ENCODE peak calls at places on chromosome 1, in five cellular contexts. R is pancreas, H is bronchial epithelial cell, S is SJSA1, B is OCI-LY7. G is an unnamed sample.

GRCh38 chr1:47449702-47450552 is 12.1 kb downstream of the FOXD2 start:
- DNase-seq in R (peak), H (no peak), S (no peak), B (no peak), G (peak)

GRCh38 chr1:48007044-48007443 is 9.9 kb upstream of the TRABD2B start:
- DNase-seq in R (no peak), H (peak), S (peak), B (no peak), G (no peak)

GRCh38 chr1:52393174-52393573 is 11.0 kb downstream of the ORC1 start:
- DNase-seq in R (no peak), H (no peak), S (no peak), B (no peak), G (no peak)

GRCh38 chr1:227925582-227926198 is 22.0 kb downstream of the WNT9A start:
- DNase-seq in R (no peak), H (no peak), S (no peak), B (no peak), G (no peak)

GRCh38 chr1:85734961-85735360 is 26.7 kb upstream of the ZNHIT6 start:
- DNase-seq in R (no peak), H (no peak), S (no peak), B (no peak), G (no peak)

GRCh38 chr1:23591460-23592208 is 32.3 kb upstream of the ID3 start:
- DNase-seq in R (no peak), H (no peak), S (no peak), B (peak), G (no peak)

GRCh38 chr1:236692128-236692527 is 5.8 kb downstream of the ACTN2 start:
- DNase-seq in R (no peak), H (no peak), S (no peak), B (no peak), G (no peak)

GRCh38 chr1:220113136-220113695 is 19.3 kb downstream of the IARS2 start:
- DNase-seq in R (no peak), H (peak), S (no peak), B (peak), G (no peak)

GRCh38 chr1:213415686-213416380 is 364.8 kb downstream of the RPS6KC1 start:
- DNase-seq in R (no peak), H (no peak), S (no peak), B (no peak), G (no peak)

GRCh38 chr1:22862752-22863151 is 109.9 kb downstream of the LACTBL1 start:
- DNase-seq in R (no peak), H (no peak), S (no peak), B (no peak), G (no peak)

GRCh38 chr1:244964112-244964971 is 100.0 kb upstream of the HNRNPU start:
- DNase-seq in R (no peak), H (peak), S (peak), B (no peak), G (peak)

GRCh38 chr1:1990222-1990621 is 13.4 kb downstream of the CFAP74 start:
- DNase-seq in R (no peak), H (no peak), S (no peak), B (no peak), G (no peak)

GRCh38 chr1:63198921-63199530 is 123.3 kb upstream of the FOXD3 start:
- DNase-seq in R (no peak), H (no peak), S (no peak), B (no peak), G (no peak)
- H3K4me3 ChIP-seq in R (no peak), H (no peak), S (no peak), B (no peak), G (no peak)

DNA sequence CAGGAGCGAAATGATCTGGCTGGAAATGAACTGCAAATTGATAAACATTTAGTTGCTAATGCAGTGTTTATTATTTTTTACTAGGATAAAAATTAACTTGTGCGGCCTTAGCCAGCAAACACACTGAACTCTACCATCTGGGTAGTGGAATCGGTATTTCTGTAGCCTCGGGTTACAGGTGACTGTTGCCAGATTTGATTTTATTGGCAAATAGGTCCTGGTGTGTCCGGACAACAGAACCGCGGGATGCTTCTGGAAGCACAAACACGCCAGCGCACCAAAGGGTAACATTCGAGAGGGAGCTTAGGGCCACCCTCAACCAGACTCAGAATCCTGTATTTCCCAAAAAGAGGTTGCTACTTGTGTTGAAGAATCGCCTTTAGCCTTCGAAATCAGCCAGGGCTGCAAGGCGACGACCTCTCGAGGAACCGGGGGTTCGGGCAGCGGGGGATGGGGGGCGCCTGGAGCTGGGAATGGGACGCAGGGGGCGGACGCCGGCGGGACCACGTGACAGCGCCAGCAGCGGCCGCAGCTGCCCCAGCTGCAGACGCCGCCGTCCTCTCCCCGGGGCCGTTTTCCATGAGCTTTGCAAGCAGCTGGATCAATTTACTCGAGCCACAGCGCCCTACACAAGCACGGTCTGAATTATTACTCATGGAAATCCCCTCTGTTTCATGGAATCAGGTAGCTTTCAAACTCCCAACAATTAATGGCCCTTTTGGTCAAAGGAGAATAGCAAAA is 158.8 kb downstream of the TOMM20 start:
- DNase-seq in R (peak), H (peak), S (peak), B (no peak), G (no peak)
- H3K4me3 ChIP-seq in R (peak), H (peak), S (no peak), B (no peak), G (peak)

GRCh38 chr1:198258491-198258890 is 101.7 kb downstream of the NEK7 start:
- DNase-seq in R (no peak), H (peak), S (no peak), B (no peak), G (no peak)
- H3K4me3 ChIP-seq in R (no peak), H (no peak), S (no peak), B (no peak), G (no peak)

GRCh38 chr1:206668874-206669410 is 15.8 kb upstream of the MAPKAPK2 start:
- DNase-seq in R (no peak), H (no peak), S (no peak), B (no peak), G (no peak)

GRCh38 chr1:206672844-206673758 is 11.6 kb upstream of the MAPKAPK2 start:
- DNase-seq in R (no peak), H (no peak), S (no peak), B (peak), G (no peak)

GRCh38 chr1:206674236-206674635 is 10.5 kb upstream of the MAPKAPK2 start:
- DNase-seq in R (no peak), H (no peak), S (no peak), B (no peak), G (no peak)

GRCh38 chr1:206674745-206675175 is 9.9 kb upstream of the MAPKAPK2 start:
- DNase-seq in R (peak), H (peak), S (peak), B (no peak), G (peak)

DNA sequence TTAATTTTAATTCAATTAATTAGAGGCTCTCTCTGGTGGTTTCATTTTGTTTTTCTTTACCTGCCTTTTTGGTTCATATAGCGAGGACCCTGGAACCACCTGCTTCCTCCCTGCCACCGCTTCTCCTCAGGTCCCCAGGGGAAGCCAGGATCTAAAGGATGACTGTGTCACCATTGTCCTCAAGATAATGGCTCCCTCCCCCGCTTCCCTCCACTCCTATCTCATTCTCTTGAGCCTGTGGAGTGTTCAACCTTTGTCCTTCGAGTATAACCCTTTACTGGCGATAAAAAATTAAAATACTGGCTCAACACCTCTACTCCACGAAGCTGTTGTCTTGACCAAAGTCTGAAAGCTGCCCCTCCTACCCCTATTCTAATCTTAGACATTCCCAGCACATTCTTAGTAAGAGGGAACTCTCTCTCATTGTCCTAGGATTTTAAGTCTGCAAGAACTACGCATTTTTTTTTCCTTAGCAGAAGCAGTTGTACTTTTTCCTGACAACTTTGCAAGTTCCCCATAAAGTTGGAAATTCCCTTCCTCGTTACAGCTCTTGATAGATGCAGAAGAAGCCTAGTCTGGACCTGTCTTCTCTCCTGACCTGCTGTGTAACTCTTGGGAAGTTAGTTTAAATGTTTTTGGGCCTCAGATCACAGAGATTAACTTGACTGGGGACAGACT is 12.6 kb upstream of the MAPKAPK2 start:
- DNase-seq in R (no peak), H (no peak), S (no peak), B (no peak), G (peak)
- H3K4me3 ChIP-seq in R (no peak), H (no peak), S (no peak), B (no peak), G (no peak)

DNA sequence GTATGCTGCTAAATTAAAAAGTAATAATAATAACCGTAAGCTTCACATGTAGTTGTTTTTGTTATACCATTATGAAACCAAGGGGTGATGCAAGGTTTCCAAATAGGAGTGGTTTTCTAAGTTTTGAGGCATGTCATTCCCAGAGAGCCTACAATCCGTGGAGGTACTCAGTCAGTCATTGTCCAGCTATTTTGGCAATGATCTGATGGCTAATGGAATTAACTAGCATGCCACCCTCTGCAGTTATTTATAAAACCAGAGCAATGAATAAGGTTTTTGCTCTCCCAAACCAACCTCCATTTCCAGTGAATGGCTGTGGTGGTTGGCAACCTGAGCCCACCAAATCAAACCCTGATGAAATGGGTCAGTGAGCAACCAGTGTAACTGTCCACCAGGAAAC is 106.4 kb downstream of the TBX15 start:
- DNase-seq in R (no peak), H (no peak), S (no peak), B (no peak), G (no peak)
- H3K4me3 ChIP-seq in R (no peak), H (no peak), S (no peak), B (no peak), G (no peak)

GRCh38 chr1:77986810-77987209 is 7.9 kb upstream of the FUBP1 start:
- DNase-seq in R (no peak), H (peak), S (no peak), B (no peak), G (no peak)
- H3K4me3 ChIP-seq in R (no peak), H (no peak), S (no peak), B (no peak), G (no peak)

GRCh38 chr1:64172458-64172983 is 30.9 kb upstream of the UBE2U start:
- DNase-seq in R (no peak), H (peak), S (no peak), B (no peak), G (no peak)
- H3K4me3 ChIP-seq in R (no peak), H (no peak), S (no peak), B (no peak), G (no peak)

GRCh38 chr1:28594661-28595411 is 2.8 kb downstream of the RAB42 start:
- DNase-seq in R (no peak), H (peak), S (no peak), B (no peak), G (no peak)

GRCh38 chr1:28592314-28593071 is 428 bp downstream of the RAB42 start:
- DNase-seq in R (no peak), H (no peak), S (no peak), B (no peak), G (peak)

GRCh38 chr1:28595412-28596191 is 3.5 kb downstream of the RAB42 start:
- DNase-seq in R (no peak), H (no peak), S (no peak), B (no peak), G (no peak)

DNA sequence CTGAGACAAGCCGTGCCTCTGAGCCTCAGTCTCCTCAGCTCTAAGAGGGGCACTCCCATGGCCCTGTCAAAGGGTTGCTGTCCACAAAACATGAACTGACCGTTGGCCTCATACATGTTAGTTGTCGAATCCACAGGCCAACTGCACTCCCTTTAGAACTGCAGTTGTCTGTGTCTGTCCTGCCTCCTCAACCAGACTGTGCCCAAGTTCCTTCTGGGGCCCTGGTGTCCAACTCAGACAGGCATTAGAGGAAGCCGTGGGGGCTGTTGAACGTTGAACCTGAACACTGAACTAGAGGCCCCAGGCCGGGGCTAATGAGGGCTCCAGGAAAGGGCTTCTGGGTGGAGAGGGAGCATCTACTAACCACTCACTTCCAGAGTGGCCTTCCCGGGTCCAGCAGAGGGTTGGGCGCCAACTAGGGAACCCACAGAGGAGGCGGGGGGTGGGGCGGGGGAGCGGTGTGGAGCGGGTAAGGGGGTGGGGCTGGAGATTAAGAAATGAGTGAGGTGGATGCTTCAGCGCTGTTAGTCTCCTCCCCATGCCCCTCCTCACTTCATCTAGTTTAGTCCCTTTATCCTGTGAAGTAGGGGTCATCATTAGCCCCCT is at the start of gene RAB42:
- DNase-seq in R (no peak), H (no peak), S (peak), B (no peak), G (peak)
- H3K4me3 ChIP-seq in R (peak), H (peak), S (peak), B (no peak), G (peak)

GRCh38 chr1:209988706-209989105 is 50.7 kb downstream of the SYT14 start:
- DNase-seq in R (no peak), H (peak), S (no peak), B (no peak), G (no peak)
- H3K4me3 ChIP-seq in R (no peak), H (no peak), S (no peak), B (no peak), G (no peak)